ENCODE peak calls at places on chromosomes 4 and X, in six cellular contexts. E is HCT116, S is HepG2, W is SK-N-SH, K is GM12878, J is K562. X is an unnamed sample.

GRCh38 chr4:161714022-161714751 is 449.6 kb downstream of the FSTL5 start:
- DNase-seq in E (peak), S (no peak), W (no peak), K (no peak), J (no peak), X (no peak)

GRCh38 chr4:105808459-105809041 is 86.7 kb upstream of the NPNT start:
- DNase-seq in E (peak), S (no peak), W (peak), K (no peak), J (no peak), X (no peak)

GRCh38 chrX:3788494-3789233 is 75.2 kb upstream of the PRKX start:
- DNase-seq in E (no peak), S (no peak), W (no peak), K (no peak), J (no peak), X (no peak)

GRCh38 chr4:2932561-2932950 is 30.6 kb downstream of the NOP14 start:
- DNase-seq in E (no peak), S (no peak), W (no peak), K (no peak), J (no peak), X (no peak)

GRCh38 chrX:40099046-40099968 is 1.5 kb upstream of the BCOR start:
- DNase-seq in E (no peak), S (no peak), W (peak), K (peak), J (peak), X (no peak)

GRCh38 chr4:115082633-115083032 is 30.8 kb downstream of the NDST4 start:
- DNase-seq in E (no peak), S (no peak), W (no peak), K (no peak), J (no peak), X (no peak)

GRCh38 chr4:105637409-105638258 is 70.9 kb downstream of the INTS12 start:
- DNase-seq in E (no peak), S (peak), W (peak), K (peak), J (no peak), X (no peak)

GRCh38 chr4:2742081-2742822 is 13.9 kb downstream of the TNIP2 start:
- DNase-seq in E (no peak), S (no peak), W (no peak), K (no peak), J (no peak), X (no peak)

GRCh38 chr4:13054410-13054970 is 429.6 kb downstream of the RAB28 start:
- DNase-seq in E (no peak), S (no peak), W (no peak), K (no peak), J (no peak), X (no peak)

GRCh38 chr4:177728361-177729152 is 286.3 kb upstream of the AGA start:
- DNase-seq in E (peak), S (peak), W (no peak), K (no peak), J (no peak), X (no peak)

GRCh38 chr4:176357359-176358082 is 37.8 kb downstream of the SPCS3 start:
- DNase-seq in E (no peak), S (no peak), W (no peak), K (peak), J (no peak), X (no peak)

GRCh38 chr4:141416677-141417363 is 196.1 kb downstream of the ZNF330 start:
- DNase-seq in E (no peak), S (no peak), W (no peak), K (no peak), J (no peak), X (no peak)

GRCh38 chr4:20194079-20195013 is 57.4 kb upstream of the SLIT2 start:
- DNase-seq in E (no peak), S (no peak), W (no peak), K (no peak), J (no peak), X (no peak)

GRCh38 chrX:133151320-133151719 is 54.4 kb upstream of the USP26 start:
- DNase-seq in E (no peak), S (peak), W (no peak), K (no peak), J (no peak), X (no peak)

GRCh38 chrX:48467331-48467761 is 2.7 kb downstream of the SLC38A5 start:
- DNase-seq in E (no peak), S (no peak), W (no peak), K (no peak), J (peak), X (no peak)

GRCh38 chr4:8834681-8835220 is 36.9 kb downstream of the HMX1 start:
- DNase-seq in E (no peak), S (no peak), W (peak), K (no peak), J (no peak), X (no peak)

GRCh38 chr4:145482209-145483021 is 762 bp downstream of the SMAD1 start:
- DNase-seq in E (peak), S (peak), W (peak), K (peak), J (no peak), X (no peak)

GRCh38 chr4:20126906-20127305 is 124.8 kb upstream of the SLIT2 start:
- DNase-seq in E (no peak), S (no peak), W (no peak), K (no peak), J (no peak), X (no peak)

GRCh38 chrX:109943092-109943739 is 59.7 kb upstream of the TMEM164 start:
- DNase-seq in E (no peak), S (no peak), W (no peak), K (no peak), J (peak), X (no peak)

GRCh38 chrX:16061296-16061695 is 62.1 kb upstream of the GRPR start:
- DNase-seq in E (no peak), S (no peak), W (no peak), K (no peak), J (no peak), X (no peak)

GRCh38 chr4:106595906-106596305 is 227.3 kb upstream of the GIMD1 start:
- DNase-seq in E (no peak), S (no peak), W (no peak), K (no peak), J (no peak), X (no peak)

GRCh38 chr4:10321931-10322330 is 135.3 kb downstream of the ZNF518B start:
- DNase-seq in E (no peak), S (no peak), W (no peak), K (no peak), J (no peak), X (no peak)

GRCh38 chr4:3041192-3042142 is 32.9 kb downstream of the HTT-AS start:
- DNase-seq in E (no peak), S (peak), W (peak), K (no peak), J (no peak), X (no peak)

GRCh38 chrX:23890933-23891332 is 16.8 kb downstream of the APOO start:
- DNase-seq in E (no peak), S (no peak), W (no peak), K (no peak), J (no peak), X (no peak)

GRCh38 chr4:62159306-62159705 is 959.2 kb downstream of the ADGRL3 start:
- DNase-seq in E (no peak), S (no peak), W (no peak), K (no peak), J (no peak), X (no peak)

DNA sequence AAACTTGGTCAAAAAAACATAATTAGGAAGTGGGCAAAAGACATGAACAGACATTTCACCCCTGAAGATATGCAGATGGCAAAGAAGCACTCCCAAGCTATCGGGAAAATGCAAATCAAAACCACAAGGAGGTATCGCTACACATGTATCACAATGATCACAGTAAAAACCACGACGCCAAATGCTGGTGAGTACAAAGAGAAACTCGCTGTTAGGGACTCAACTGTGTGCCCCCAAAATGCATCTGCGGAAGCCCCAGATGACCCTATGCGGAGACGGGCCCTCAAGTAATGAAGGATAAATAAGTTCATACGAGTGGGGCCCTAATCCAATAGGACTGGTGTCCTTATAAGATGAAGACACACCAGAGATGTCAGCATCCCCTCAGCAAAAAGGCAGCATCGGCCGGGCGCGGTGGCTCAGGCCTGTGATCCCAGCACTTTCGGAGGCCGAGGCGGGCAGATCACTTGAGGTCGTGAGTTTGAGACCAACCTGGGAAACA is 10.2 kb downstream of the GAK start:
- DNase-seq in E (no peak), S (no peak), W (peak), K (peak), J (no peak), X (no peak)
- H3K4me3 ChIP-seq in E (no peak), S (no peak), W (no peak), K (peak), J (no peak), X (no peak)

DNA sequence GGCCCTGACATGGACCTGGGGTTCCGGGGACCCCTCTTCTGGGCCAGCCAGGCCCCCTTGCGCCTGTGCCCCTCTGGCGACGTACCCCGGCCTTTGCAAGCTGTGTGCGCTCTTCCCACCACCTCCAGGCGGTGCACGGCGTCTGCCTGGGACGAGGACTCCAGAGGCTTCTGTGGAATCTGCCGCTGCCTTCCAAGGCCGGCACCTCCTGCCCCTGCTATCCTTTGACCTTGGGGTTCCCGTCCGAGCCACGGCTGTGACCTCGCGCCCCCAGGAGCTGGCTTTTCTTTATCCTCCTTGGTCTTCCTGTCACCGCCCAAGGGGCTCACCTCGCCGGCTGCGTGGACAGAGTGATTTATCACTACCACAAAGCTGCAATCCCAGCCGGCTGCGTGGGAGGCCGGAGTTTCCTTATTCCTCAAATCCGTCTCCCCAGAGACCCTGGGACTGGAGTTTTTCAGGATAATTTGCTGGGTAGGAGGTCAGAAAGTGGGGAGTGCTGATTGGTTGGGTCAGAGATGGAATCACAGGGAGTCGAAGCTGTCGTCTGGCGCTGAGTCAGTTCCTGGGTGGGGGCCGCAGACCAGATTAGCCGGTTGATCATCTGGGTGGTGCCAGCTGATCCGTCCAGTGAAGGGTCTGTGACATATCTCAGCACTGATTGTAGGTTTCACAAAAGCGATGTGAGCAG is 19.9 kb upstream of the PLCXD1 start:
- DNase-seq in E (no peak), S (no peak), W (no peak), K (no peak), J (peak), X (no peak)
- TF ChIP-seq SIN3A in E (no peak), S (no peak), W (no peak), K (no peak), J (no peak), X (no peak)

GRCh38 chr4:80171251-80171650 is 26.1 kb upstream of the PRDM8 start:
- DNase-seq in E (no peak), S (no peak), W (no peak), K (no peak), J (no peak), X (no peak)

GRCh38 chr4:80171656-80172055 is 25.6 kb upstream of the PRDM8 start:
- DNase-seq in E (no peak), S (no peak), W (no peak), K (no peak), J (no peak), X (no peak)

GRCh38 chr4:80172203-80172602 is 25.1 kb upstream of the PRDM8 start:
- DNase-seq in E (no peak), S (no peak), W (no peak), K (no peak), J (no peak), X (no peak)

GRCh38 chr4:80173841-80174240 is 23.5 kb upstream of the PRDM8 start:
- DNase-seq in E (no peak), S (no peak), W (no peak), K (no peak), J (no peak), X (no peak)

DNA sequence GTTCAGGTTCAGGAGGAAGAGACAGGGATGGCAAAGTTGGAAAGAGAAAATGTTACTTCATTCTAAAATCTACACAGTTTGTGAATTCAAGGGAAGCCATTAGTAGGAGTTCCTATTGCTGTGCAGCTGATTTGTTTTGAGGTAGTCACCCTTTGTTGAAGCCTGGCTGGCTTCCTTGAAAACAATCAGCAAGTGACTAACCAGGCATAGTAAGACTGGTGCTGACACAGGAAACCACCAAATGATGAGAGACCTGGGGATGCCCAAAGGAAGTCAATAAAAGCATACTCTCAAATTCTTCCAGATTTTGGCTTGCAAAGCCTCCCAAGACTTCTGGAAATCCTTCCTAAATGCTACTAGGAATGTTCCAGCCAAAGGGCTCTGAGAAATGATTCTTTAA is 23.9 kb upstream of the PRDM8 start:
- DNase-seq in E (no peak), S (no peak), W (no peak), K (no peak), J (no peak), X (no peak)
- TF ChIP-seq POLR2AphosphoS5 in E (no peak), S (no peak), W (no peak), K (no peak), J (no peak), X (no peak)

DNA sequence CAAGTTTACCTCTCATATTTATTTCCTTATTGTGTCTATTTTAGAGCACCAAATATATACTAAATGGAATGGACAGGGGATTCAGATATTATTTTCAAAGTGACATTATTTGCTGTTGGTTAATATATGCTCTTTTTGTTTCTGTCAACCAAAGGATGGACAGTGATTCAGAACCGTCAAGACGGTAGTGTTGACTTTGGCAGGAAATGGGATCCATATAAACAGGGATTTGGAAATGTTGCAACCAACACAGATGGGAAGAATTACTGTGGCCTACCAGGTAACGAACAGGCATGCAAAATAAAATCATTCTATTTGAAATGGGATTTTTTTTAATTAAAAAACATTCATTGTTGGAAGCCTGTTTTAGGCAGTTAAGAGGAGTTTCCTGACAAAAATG is 6.2 kb downstream of the FGB start:
- DNase-seq in E (no peak), S (no peak), W (no peak), K (no peak), J (no peak), X (no peak)
- H3K4me3 ChIP-seq in E (no peak), S (no peak), W (no peak), K (no peak), J (no peak), X (no peak)

GRCh38 chr4:122826000-122826595 is 533 bp upstream of the FGF2 start:
- DNase-seq in E (no peak), S (no peak), W (peak), K (no peak), J (no peak), X (no peak)
- TF ChIP-seq SIN3A in E (no peak), S (no peak), W (no peak), K (no peak), J (no peak), X (no peak)

DNA sequence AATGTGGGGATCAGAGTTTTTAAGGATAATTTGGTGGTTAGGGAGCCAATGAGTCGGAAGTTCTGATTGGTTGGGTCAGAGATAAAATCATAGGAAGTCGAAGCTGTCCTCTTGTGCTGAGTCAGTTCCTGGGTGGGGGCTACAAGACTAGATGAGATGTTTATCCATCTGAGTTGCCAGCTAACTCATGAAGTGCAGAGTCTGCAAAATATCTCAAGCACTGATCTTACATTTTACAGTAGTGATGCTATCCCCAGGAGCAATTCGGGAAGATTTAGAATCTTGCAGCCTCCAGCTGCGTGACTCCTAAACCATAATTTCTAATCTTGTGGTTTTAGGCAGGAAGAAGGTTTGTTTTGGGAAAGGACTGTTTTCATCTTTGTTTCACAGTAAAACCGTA is 565.8 kb upstream of the SPANXN1 start:
- DNase-seq in E (no peak), S (no peak), W (no peak), K (no peak), J (no peak), X (no peak)
- TF ChIP-seq POLR2AphosphoS5 in E (no peak), S (no peak), W (no peak), K (no peak), J (no peak), X (no peak)

DNA sequence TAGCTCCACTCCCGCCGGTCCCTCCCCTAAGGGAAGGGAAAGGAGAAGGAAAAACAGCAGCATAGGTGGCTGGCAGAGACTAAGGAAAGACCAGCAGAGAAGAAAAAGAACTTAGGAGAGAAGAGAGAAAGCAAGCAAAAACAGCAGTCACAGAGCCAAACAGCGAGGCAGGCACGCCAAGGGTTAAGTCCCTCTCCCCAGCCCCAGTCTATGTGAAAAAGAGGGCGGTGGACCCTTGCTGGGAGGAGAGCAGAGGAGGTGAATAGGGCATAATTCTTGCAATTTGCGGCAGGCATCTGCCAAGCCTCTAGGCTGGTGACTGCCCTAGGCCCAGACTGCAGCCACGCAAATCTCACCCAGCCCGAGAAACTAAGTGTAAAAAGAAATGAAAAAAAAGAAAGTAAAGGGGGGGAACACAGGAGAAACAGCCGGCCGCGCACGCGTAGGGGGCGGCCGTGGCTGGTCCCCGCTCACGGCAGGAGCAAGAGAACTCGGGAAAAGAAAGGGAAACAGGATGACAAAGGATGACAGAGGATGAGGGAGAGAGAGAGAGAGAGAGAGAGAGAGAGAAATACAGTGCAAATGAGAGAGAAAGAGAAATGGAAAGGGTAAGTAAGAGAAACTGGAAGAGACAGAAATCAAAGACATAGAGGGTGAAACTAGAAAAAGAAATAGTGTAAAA is 48.6 kb downstream of the MAGEA9 start:
- DNase-seq in E (no peak), S (no peak), W (no peak), K (peak), J (no peak), X (no peak)
- H3K4me3 ChIP-seq in E (no peak), S (no peak), W (peak), K (peak), J (peak), X (no peak)